ENCODE peak calls at places on chromosomes 3 and 15, in five cellular contexts. B, S, D, X and T are unnamed samples.
A peak's percentile ranks its signal among the peaks of the same experiment; 100 is the strongest.

GRCh38 chr3:186456636-186457265 is 87.4 kb downstream of the CRYGS start:
- DNase-seq in B (no peak), S (no peak), D (no peak), X (no peak), T (no peak)

GRCh38 chr3:66395635-66396034 is 105.2 kb downstream of the LRIG1 start:
- DNase-seq in B (peak; percentile 15), S (no peak), X (no peak), D (no peak), T (no peak)

GRCh38 chr3:29311805-29312204 is 30.9 kb downstream of the RBMS3 start:
- DNase-seq in X (no peak), B (no peak), S (no peak), D (no peak), T (no peak)

GRCh38 chr15:68524753-68525584 is 53.8 kb upstream of the CORO2B start:
- DNase-seq in D (peak; percentile 73), X (no peak), S (no peak), B (no peak), T (no peak)

GRCh38 chr3:136305879-136306278 is 55.7 kb downstream of the PCCB start:
- DNase-seq in S (peak; percentile 9), B (no peak), D (peak; percentile 43), X (no peak), T (no peak)

GRCh38 chr15:49415638-49416037 is 7.4 kb upstream of the FGF7 start:
- DNase-seq in B (no peak), X (no peak), D (peak; percentile 87), S (no peak), T (no peak)

GRCh38 chr3:64625381-64625780 is 62.4 kb downstream of the ADAMTS9 start:
- DNase-seq in S (no peak), D (no peak), B (no peak), X (no peak), T (no peak)

GRCh38 chr3:127512256-127512655 is 78.3 kb downstream of the TPRA1 start:
- DNase-seq in B (no peak), S (no peak), X (no peak), D (no peak), T (no peak)

GRCh38 chr15:70853855-70854668 is at the start of gene LARP6:
- DNase-seq in B (peak; percentile 57), D (no peak), S (no peak), X (no peak), T (peak; percentile 74)

GRCh38 chr15:38038659-38039442 is 104.4 kb downstream of the TMCO5A start:
- DNase-seq in D (peak; percentile 56), B (no peak), S (peak; percentile 38), X (no peak), T (no peak)

GRCh38 chr3:197270558-197271317 is 27.7 kb downstream of the DLG1 start:
- DNase-seq in S (no peak), X (no peak), D (no peak), B (no peak), T (no peak)

GRCh38 chr3:112640333-112640863 is 545 bp downstream of the CCDC80 start:
- DNase-seq in X (no peak), B (no peak), S (peak; percentile 54), D (peak; percentile 68), T (no peak)

GRCh38 chr3:63519426-63519825 is 133.0 kb upstream of the SNTN start:
- DNase-seq in S (no peak), B (no peak), X (no peak), D (no peak), T (no peak)

GRCh38 chr3:184443831-184444230 is 64.0 kb downstream of the CHRD start:
- DNase-seq in B (no peak), X (no peak), D (no peak), S (peak; percentile 71), T (no peak)

GRCh38 chr15:69164807-69165636 is 4.6 kb downstream of the GLCE start:
- DNase-seq in D (peak; percentile 41), S (no peak), X (no peak), B (no peak), T (no peak)

GRCh38 chr3:14377838-14378169 is 24.6 kb upstream of the SLC6A6 start:
- DNase-seq in S (no peak), D (no peak), X (no peak), B (no peak), T (no peak)

GRCh38 chr15:86879250-86880229 is 799.9 kb downstream of the AGBL1 start:
- DNase-seq in X (no peak), S (no peak), B (no peak), D (no peak), T (no peak)

DNA sequence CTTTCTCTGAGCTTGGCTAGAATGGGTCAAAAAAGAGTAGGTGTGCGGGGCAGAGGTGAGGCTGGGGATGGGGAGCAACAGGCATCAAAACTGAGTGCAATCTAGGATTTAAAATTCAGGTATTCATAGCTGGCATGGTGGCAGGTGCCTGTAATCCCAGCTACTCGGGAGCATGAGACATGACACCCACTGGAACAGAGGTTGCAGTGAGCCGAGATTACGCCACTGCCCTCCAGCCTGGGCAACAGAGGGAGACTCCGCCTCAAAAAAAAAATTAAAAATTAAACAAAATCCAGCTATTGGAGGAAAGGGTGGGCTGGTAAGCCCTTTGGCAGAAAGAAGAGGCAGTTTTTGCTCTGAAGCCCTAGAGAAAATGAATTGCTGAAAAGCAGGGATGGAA is 485.8 kb upstream of the PROK2 start:
- DNase-seq in D (no peak), S (no peak), B (no peak), X (no peak), T (no peak)
- H3K27ac ChIP-seq in D (no peak overlapping the region), S (no peak overlapping the region), B (peak overlapping the region; percentile 25), X (no peak overlapping the region), T (peak overlapping the region; percentile 95)

DNA sequence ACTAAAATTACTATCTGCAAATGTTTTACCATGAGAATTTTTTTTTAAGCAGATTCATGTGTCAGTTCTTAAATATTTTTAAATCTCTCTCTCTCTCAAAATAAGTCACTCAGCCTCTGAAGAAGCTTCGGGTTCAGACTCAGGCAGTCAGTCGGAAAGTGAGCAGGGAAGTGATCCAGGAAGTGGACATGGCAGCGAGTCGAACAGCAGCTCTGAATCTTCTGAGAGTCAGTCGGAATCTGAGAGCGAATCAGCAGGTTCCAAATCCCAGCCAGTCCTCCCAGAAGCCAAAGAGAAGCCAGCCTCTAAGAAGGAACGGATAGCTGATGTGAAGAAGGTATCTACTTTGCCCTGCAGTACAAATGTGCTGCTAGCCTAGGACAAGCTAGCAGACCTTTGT is 24.1 kb downstream of the CHD2 start:
- DNase-seq in X (no peak), S (no peak), B (no peak), D (no peak), T (no peak)
- H3K27ac ChIP-seq in X (no peak overlapping the region), S (no peak overlapping the region), B (no peak overlapping the region), D (no peak overlapping the region), T (peak overlapping the region; percentile 12)

GRCh38 chr3:50354186-50354764 is 3.6 kb downstream of the CYB561D2 start:
- DNase-seq in X (no peak), D (no peak), B (no peak), S (no peak), T (no peak)

GRCh38 chr3:50352762-50353161 is 2.1 kb downstream of the CYB561D2 start:
- DNase-seq in D (no peak), X (no peak), B (no peak), S (no peak), T (no peak)

GRCh38 chr3:50354850-50355249 is 4.2 kb downstream of the CYB561D2 start:
- DNase-seq in D (no peak), B (no peak), X (no peak), S (no peak), T (no peak)

GRCh38 chr3:50351318-50351687 is 641 bp downstream of the CYB561D2 start:
- DNase-seq in D (no peak), X (no peak), S (no peak), B (no peak), T (no peak)

DNA sequence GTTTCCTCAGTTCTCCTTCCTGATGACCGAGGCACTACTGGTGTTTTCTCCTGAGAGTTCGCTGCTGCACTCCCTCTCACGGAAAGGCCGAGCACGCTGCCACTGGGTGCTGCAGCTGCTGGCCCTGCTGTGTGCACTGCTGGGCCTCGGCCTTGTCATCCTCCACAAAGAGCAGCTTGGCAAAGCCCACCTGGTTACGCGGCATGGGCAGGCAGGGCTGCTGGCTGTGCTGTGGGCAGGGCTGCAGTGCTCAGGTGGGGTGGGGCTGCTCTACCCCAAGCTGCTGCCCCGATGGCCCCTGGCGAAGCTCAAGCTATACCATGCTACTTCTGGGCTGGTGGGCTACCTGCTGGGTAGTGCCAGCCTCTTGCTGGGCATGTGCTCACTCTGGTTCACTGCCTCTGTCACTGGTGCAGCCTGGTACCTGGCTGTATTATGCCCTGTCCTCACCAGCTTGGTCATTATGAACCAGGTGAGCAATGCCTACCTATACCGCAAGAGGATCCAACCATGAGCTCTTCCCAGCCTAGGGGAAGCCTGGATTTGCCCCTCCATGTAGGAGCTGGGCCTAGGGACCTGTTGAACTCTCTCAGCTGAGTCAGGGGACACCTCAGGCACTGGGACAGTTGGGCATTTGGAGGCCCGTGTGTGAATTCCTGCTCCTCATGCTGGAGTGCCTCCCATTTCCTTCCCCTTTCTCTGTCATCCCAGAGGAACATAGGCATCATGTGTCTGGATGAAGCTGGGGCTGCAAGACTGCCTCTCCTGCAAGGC is 2.8 kb downstream of the CYB561D2 start:
- DNase-seq in B (no peak), X (no peak), S (no peak), D (no peak), T (no peak)
- H3K27ac ChIP-seq in B (no peak overlapping the region), X (no peak overlapping the region), S (no peak overlapping the region), D (no peak overlapping the region), T (no peak overlapping the region)

DNA sequence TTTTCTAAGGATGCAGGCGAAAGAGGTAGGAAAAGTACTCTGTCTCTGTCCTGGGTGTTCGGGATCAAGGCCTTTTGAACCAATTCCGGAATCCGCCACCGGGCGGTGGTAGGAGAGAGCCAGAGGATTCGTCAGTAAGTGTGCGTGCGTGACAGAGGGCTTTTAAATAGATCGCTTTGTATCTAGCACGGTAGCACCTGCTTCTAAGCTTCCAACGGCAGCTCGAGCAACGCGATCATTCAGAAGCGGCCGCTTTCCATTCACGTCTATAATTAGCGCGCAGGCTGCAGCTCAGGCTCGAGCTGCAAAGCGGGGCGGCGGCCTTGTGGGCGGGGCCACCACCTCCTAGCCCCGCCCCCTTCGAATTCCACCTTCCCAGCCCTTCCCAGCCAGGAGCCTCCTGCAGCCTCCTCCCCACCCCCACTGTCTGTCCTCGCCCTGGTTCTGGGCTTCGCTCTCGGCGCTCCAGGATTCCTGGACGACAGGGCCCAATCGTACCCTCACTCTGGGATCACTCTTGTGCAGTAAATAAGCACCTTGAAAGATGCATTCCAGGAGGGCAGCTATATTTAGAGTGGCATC is 224.3 kb upstream of the TPRG1 start:
- DNase-seq in S (peak; percentile 62), X (peak; percentile 27), B (peak; percentile 90), D (no peak), T (peak; percentile 86)
- H3K27ac ChIP-seq in S (no peak overlapping the region), X (no peak overlapping the region), B (peak overlapping the region; percentile 65), D (peak overlapping the region; percentile 11), T (peak overlapping the region; percentile 95)

GRCh38 chr3:37181766-37182165 is 7.4 kb upstream of the LRRFIP2 start:
- DNase-seq in S (peak; percentile 33), D (no peak), X (no peak), B (no peak), T (no peak)

GRCh38 chr3:37179144-37179967 is 5.0 kb upstream of the LRRFIP2 start:
- DNase-seq in D (no peak), B (no peak), X (no peak), S (no peak), T (no peak)

GRCh38 chr3:37183976-37184375 is 9.6 kb upstream of the LRRFIP2 start:
- DNase-seq in X (no peak), B (no peak), D (no peak), S (no peak), T (peak; percentile 30)

GRCh38 chr3:37183375-37183831 is 9.0 kb upstream of the LRRFIP2 start:
- DNase-seq in D (peak; percentile 80), B (no peak), S (peak; percentile 82), X (no peak), T (no peak)

GRCh38 chr3:37182816-37183215 is 8.4 kb upstream of the LRRFIP2 start:
- DNase-seq in D (no peak), X (no peak), B (no peak), S (no peak), T (no peak)
- H3K27ac ChIP-seq in D (peak overlapping the region; percentile 66), X (no peak overlapping the region), B (no peak overlapping the region), S (no peak overlapping the region), T (peak overlapping the region; percentile 94)